ENCODE peak calls at places on chromosomes 4 and X, in eight cellular contexts. One of them, this sample, is unnamed.

GRCh38 chr4:73729534-73730165 is 10.7 kb upstream of the CXCL8 start:
- DNase-seq in WTC11: peak
- DNase-seq in midbrain: peak
- DNase-seq in fibroblast of the aortic adventitia: peak
- DNase-seq in SJSA1: peak
- DNase-seq in posterior vena cava: peak
- DNase-seq in HT-29: peak
- DNase-seq in NCI-H1092: no peak
- DNase-seq in this sample: no peak

GRCh38 chrX:47172549-47172948 is 21.1 kb upstream of the UBA1 start:
- DNase-seq in WTC11: no peak
- DNase-seq in midbrain: no peak
- DNase-seq in fibroblast of the aortic adventitia: no peak
- DNase-seq in SJSA1: no peak
- DNase-seq in posterior vena cava: peak
- DNase-seq in HT-29: no peak
- DNase-seq in NCI-H1092: no peak
- DNase-seq in this sample: peak

GRCh38 chrX:118216488-118216887 is 99.9 kb upstream of the KLHL13 start:
- DNase-seq in WTC11: no peak
- DNase-seq in midbrain: no peak
- DNase-seq in fibroblast of the aortic adventitia: no peak
- DNase-seq in SJSA1: no peak
- DNase-seq in posterior vena cava: no peak
- DNase-seq in HT-29: no peak
- DNase-seq in NCI-H1092: peak
- DNase-seq in this sample: no peak

GRCh38 chrX:106606583-106606982 is 5.2 kb upstream of the RADX start:
- DNase-seq in WTC11: no peak
- DNase-seq in midbrain: no peak
- DNase-seq in fibroblast of the aortic adventitia: peak
- DNase-seq in SJSA1: no peak
- DNase-seq in posterior vena cava: no peak
- DNase-seq in HT-29: no peak
- DNase-seq in NCI-H1092: no peak
- DNase-seq in this sample: no peak

GRCh38 chrX:153944140-153944799 is at the start of gene RENBP:
- DNase-seq in WTC11: peak
- DNase-seq in midbrain: peak
- DNase-seq in fibroblast of the aortic adventitia: no peak
- DNase-seq in SJSA1: no peak
- DNase-seq in posterior vena cava: no peak
- DNase-seq in HT-29: no peak
- DNase-seq in NCI-H1092: no peak
- DNase-seq in this sample: no peak

GRCh38 chr4:80465238-80465637 is 129.7 kb downstream of the CFAP299 start:
- DNase-seq in WTC11: no peak
- DNase-seq in midbrain: no peak
- DNase-seq in fibroblast of the aortic adventitia: no peak
- DNase-seq in SJSA1: no peak
- DNase-seq in posterior vena cava: no peak
- DNase-seq in HT-29: no peak
- DNase-seq in NCI-H1092: no peak
- DNase-seq in this sample: no peak

GRCh38 chr4:41410049-41410448 is 127.9 kb upstream of the LIMCH1 start:
- DNase-seq in WTC11: no peak
- DNase-seq in midbrain: no peak
- DNase-seq in fibroblast of the aortic adventitia: no peak
- DNase-seq in SJSA1: no peak
- DNase-seq in posterior vena cava: no peak
- DNase-seq in HT-29: no peak
- DNase-seq in NCI-H1092: no peak
- DNase-seq in this sample: no peak

GRCh38 chrX:19672211-19672814 is 157.0 kb upstream of the MAP3K15 start:
- DNase-seq in WTC11: no peak
- DNase-seq in midbrain: no peak
- DNase-seq in fibroblast of the aortic adventitia: no peak
- DNase-seq in SJSA1: no peak
- DNase-seq in posterior vena cava: no peak
- DNase-seq in HT-29: peak
- DNase-seq in NCI-H1092: no peak
- DNase-seq in this sample: no peak

GRCh38 chrX:72569786-72570185 is 2.9 kb downstream of the HDAC8 start:
- DNase-seq in WTC11: no peak
- DNase-seq in midbrain: no peak
- DNase-seq in fibroblast of the aortic adventitia: peak
- DNase-seq in SJSA1: peak
- DNase-seq in posterior vena cava: no peak
- DNase-seq in HT-29: peak
- DNase-seq in NCI-H1092: no peak
- DNase-seq in this sample: no peak

GRCh38 chr4:126843492-126844067 is 789.2 kb upstream of the INTU start:
- DNase-seq in WTC11: no peak
- DNase-seq in midbrain: no peak
- DNase-seq in fibroblast of the aortic adventitia: no peak
- DNase-seq in SJSA1: no peak
- DNase-seq in posterior vena cava: no peak
- DNase-seq in HT-29: no peak
- DNase-seq in NCI-H1092: no peak
- DNase-seq in this sample: no peak

GRCh38 chr4:36884151-36884550 is 360.4 kb upstream of the NWD2 start:
- DNase-seq in WTC11: no peak
- DNase-seq in midbrain: no peak
- DNase-seq in fibroblast of the aortic adventitia: no peak
- DNase-seq in SJSA1: no peak
- DNase-seq in posterior vena cava: no peak
- DNase-seq in HT-29: no peak
- DNase-seq in NCI-H1092: no peak
- DNase-seq in this sample: no peak

GRCh38 chr4:26055855-26056254 is 141.8 kb downstream of the SMIM20 start:
- DNase-seq in WTC11: no peak
- DNase-seq in midbrain: no peak
- DNase-seq in fibroblast of the aortic adventitia: no peak
- DNase-seq in SJSA1: no peak
- DNase-seq in posterior vena cava: no peak
- DNase-seq in HT-29: no peak
- DNase-seq in NCI-H1092: no peak
- DNase-seq in this sample: no peak

GRCh38 chrX:130994671-130995070 is 63.5 kb upstream of the ARHGAP36 start:
- DNase-seq in WTC11: peak
- DNase-seq in midbrain: no peak
- DNase-seq in fibroblast of the aortic adventitia: peak
- DNase-seq in SJSA1: no peak
- DNase-seq in posterior vena cava: no peak
- DNase-seq in HT-29: peak
- DNase-seq in NCI-H1092: peak
- DNase-seq in this sample: no peak

GRCh38 chrX:45134303-45134702 is 66.4 kb downstream of the DIPK2B start:
- DNase-seq in WTC11: no peak
- DNase-seq in midbrain: peak
- DNase-seq in fibroblast of the aortic adventitia: peak
- DNase-seq in SJSA1: no peak
- DNase-seq in posterior vena cava: no peak
- DNase-seq in HT-29: no peak
- DNase-seq in NCI-H1092: no peak
- DNase-seq in this sample: no peak